ENCODE peak calls at places on chromosomes 7 and 10, in six cellular contexts. U is CD4-positive, alpha-beta T cell; Y is ascending aorta; J is keratinocyte; I is H1; P is GM06990. B is an unnamed sample.

GRCh38 chr10:35783305-35783838 is 141.3 kb upstream of the FZD8 start:
- DNase-seq in J (peak; percentile 53), I (no peak), Y (no peak), U (no peak), P (no peak), B (peak; percentile 3)

GRCh38 chr10:61187601-61188000 is 243.6 kb upstream of the RHOBTB1 start:
- DNase-seq in Y (no peak), P (no peak), J (no peak), I (no peak), U (no peak), B (no peak)

GRCh38 chr7:94971051-94971867 is 63.9 kb downstream of the PPP1R9A start:
- DNase-seq in I (no peak), J (no peak), P (no peak), U (no peak), Y (no peak), B (peak; percentile 14)

GRCh38 chr7:135197906-135198655 is 13.2 kb downstream of the WDR91 start:
- DNase-seq in U (no peak), I (no peak), J (no peak), P (no peak), Y (no peak), B (peak; percentile 70)

GRCh38 chr10:63910806-63911205 is 389.6 kb downstream of the REEP3 start:
- DNase-seq in P (no peak), U (no peak), J (no peak), I (no peak), Y (no peak), B (no peak)

GRCh38 chr7:33982425-33982786 is 77.1 kb downstream of the BMPER start:
- DNase-seq in J (peak; percentile 49), U (no peak), P (no peak), Y (no peak), I (no peak), B (peak; percentile 63)

GRCh38 chr7:4103352-4104091 is 578.6 kb upstream of the FOXK1 start:
- DNase-seq in Y (no peak), I (peak; percentile 58), U (no peak), P (no peak), J (no peak), B (no peak)

GRCh38 chr7:1112109-1112508 is 24.2 kb downstream of the GPER1 start:
- DNase-seq in U (no peak), J (no peak), I (no peak), P (no peak), Y (no peak), B (no peak)

GRCh38 chr7:18421297-18422004 is 74.1 kb upstream of the HDAC9 start:
- DNase-seq in J (no peak), Y (no peak), P (peak; percentile 22), I (no peak), U (no peak), B (no peak)

DNA sequence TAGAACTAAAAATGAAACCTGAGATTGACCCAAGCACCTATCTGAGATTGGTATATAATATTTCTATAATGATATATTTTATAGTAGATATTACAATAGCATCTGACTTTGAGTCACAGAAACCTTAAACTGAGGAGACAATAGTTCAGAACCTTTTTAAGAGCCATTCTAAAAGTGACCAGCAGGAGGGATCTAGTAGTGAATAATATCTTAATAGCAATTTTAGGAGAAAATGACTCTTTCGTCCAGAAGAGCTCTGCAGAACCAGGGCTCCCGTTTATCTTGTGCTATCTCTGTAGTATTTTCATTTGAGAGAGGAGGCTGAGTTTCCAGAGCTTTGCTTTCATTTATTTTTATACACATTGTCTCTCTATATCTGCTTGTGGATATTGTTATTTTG is 68.1 kb downstream of the PODXL start:
- DNase-seq in Y (no peak), J (no peak), U (no peak), P (no peak), I (no peak), B (no peak)
- TF ChIP-seq CTCF in Y (no peak), J (no peak), U (peak; percentile 20), P (peak; percentile 10), I (no peak), B (peak; percentile 71)

GRCh38 chr7:64888901-64889685 is 14.0 kb upstream of the ZNF273 start:
- DNase-seq in J (no peak), U (no peak), P (no peak), I (peak; percentile 62), Y (no peak), B (no peak)

GRCh38 chr7:64888561-64888900 is 14.5 kb upstream of the ZNF273 start:
- DNase-seq in Y (no peak), P (no peak), U (no peak), I (peak; percentile 61), J (no peak), B (no peak)

GRCh38 chr7:64886956-64887545 is 16.0 kb upstream of the ZNF273 start:
- DNase-seq in J (no peak), Y (no peak), I (no peak), U (no peak), P (no peak), B (no peak)

GRCh38 chr7:64889686-64890162 is 13.3 kb upstream of the ZNF273 start:
- DNase-seq in I (peak; percentile 49), U (no peak), J (no peak), P (no peak), Y (no peak), B (no peak)

GRCh38 chr7:64887756-64888508 is 15.1 kb upstream of the ZNF273 start:
- DNase-seq in J (no peak), Y (no peak), I (peak; percentile 87), P (no peak), U (peak; percentile 14), B (no peak)
- TF ChIP-seq CTCF in J (peak; percentile 38), Y (peak; percentile 33), I (peak; percentile 93), P (peak; percentile 36), U (peak; percentile 54), B (peak; percentile 22)

DNA sequence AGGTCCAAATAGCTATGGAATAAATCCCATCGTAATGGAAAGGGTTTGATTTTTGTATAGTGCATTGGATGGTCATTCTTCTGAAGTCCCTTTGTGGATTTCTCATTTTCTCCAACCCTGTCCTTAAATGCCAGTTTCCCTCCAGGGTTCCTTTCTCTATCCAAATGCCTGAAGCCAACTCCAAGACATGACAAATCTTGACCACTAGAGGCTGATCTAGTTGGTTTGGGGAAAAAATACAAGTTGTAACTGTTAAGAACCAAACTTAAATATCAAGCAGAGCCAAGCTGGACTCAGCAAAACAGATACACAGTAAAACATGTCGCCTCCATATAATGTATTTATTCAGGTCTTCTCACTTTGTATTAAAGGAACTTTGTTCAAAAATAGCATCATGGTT is 28.7 kb downstream of the FRMD4A start:
- DNase-seq in P (no peak), I (no peak), Y (no peak), J (no peak), U (no peak), B (peak; percentile 15)
- TF ChIP-seq CTCF in P (peak; percentile 49), I (no peak), Y (no peak), J (peak; percentile 49), U (no peak), B (peak; percentile 75)

GRCh38 chr10:70324341-70324861 is 40.6 kb upstream of the NPFFR1 start:
- DNase-seq in P (peak; percentile 41), J (no peak), I (no peak), U (no peak), Y (no peak), B (no peak)

GRCh38 chr10:70324951-70325781 is 41.4 kb upstream of the NPFFR1 start:
- DNase-seq in Y (no peak), P (no peak), U (no peak), I (no peak), J (no peak), B (no peak)

GRCh38 chr10:70323697-70324340 is 40.0 kb upstream of the NPFFR1 start:
- DNase-seq in U (no peak), J (no peak), Y (no peak), I (peak; percentile 63), P (no peak), B (no peak)

GRCh38 chr10:70321897-70322890 is 38.4 kb upstream of the NPFFR1 start:
- DNase-seq in Y (no peak), J (no peak), U (no peak), I (no peak), P (no peak), B (no peak)

DNA sequence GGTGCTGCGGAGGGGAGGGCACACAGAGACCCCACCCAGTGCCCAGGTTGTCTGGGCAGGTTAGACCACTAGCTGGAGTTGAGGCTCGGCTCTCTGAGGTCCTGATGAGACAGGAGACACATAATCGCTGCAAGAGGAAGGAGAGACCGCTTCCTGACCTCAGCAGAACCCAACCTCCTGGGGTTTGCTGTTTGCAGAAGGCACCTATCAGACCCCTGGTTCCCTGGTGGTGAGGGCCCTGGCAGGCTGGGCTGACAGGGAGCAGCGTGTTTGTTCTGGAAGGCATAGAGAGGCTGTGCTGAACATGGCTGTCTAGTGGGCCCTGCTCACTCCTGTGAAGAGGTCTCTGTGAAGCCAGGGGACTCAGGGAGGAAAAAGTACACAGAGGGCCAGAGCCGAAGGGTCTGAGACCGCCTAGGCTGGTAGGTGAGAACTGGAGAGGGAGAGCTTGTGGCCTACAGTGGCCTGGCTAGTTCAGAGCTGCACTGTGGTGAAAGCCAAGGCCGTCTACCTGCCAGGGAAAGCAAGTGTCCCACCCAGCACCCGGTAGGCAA is 39.4 kb upstream of the NPFFR1 start:
- DNase-seq in J (no peak), U (no peak), I (no peak), P (no peak), Y (no peak), B (no peak)
- TF ChIP-seq CTCF in J (no peak), U (no peak), I (no peak), P (no peak), Y (no peak), B (no peak)

DNA sequence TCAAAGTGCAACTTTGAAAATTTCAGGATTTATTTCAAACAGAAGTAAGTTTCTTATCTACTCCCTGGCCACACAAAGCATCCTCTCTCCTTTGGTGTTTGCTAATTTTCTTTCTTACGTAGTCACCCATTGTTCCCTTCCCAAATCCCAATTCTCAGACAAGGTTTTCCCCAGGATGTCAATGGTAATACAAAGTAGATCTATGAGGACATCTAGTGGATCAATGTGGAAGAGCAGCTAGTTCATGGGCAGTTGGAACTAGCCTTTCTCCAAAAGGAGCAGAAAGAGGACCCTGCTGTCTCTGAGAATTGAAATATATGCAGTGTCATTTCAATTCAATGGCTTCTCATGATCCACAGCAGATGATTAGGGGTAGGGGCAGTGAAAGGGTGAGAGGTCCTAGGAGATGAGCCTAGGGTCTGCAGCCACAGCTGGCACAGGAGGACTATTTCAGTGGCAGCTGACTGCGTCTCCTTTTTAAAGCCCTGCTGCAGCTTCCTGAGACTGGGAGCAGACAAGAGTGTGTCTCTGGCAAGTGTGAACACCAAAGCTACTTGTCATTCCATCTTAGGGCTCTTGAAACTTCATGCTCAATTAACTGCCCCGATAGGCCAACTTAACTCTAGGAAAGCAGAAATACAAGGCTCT is 632.6 kb downstream of the KCNMA1 start:
- DNase-seq in U (no peak), I (peak; percentile 47), Y (no peak), P (no peak), J (no peak), B (peak; percentile 54)
- TF ChIP-seq CTCF in U (peak; percentile 47), I (no peak), Y (peak; percentile 71), P (peak; percentile 82), J (peak; percentile 48), B (peak; percentile 85)

DNA sequence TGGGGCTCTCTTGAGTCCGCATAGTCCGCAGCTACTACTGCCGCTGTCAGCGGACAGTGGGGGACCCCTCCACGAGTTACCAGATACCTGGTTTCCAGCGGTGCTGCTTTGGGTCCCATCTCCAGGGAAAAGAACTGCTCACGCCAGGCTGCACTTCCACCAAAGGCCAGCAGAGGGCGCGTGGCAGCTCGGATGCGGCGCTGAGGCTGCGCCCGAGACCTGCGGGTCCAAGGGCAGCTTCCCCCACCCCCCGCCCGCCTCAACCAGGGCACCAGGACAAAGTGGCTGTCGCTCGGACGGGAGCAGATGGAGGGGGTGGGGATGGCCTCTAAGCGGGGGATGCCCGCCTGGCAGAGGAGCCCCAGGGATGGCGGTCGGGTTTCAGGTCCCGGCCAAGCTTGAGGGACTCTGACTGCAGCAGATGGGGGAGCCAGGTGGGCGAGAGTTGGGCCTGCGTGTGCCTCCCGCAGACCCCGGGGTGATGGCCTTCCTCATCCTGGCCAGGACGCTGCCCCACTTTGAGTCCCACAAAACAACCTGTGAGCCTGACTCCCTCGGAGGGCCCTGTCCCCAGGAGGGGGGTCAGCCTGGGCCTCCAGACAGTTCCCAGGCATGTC is 23.8 kb upstream of the ZNF735 start:
- DNase-seq in U (peak; percentile 26), J (no peak), I (peak; percentile 52), Y (no peak), P (no peak), B (no peak)
- TF ChIP-seq CTCF in U (peak; percentile 61), J (peak; percentile 52), I (peak; percentile 67), Y (peak; percentile 58), P (peak; percentile 47), B (peak; percentile 75)

B was measured in HFFc6.